ENCODE peak calls at places on chromosomes 1 and 21, in four cellular contexts. Y is IMR-90, D is H1, E is mesenchymal stem cell. B is an unnamed sample. For H3K9me3, the result is how much of the 10 kb centered on the place peaks cover.

GRCh38 chr1:169586395-169587255 is at the start of gene F5:
- DNase-seq in Y (peak), D (peak), E (peak), B (peak)

GRCh38 chr21:39047046-39047445 is 136.2 kb downstream of the PSMG1 start:
- DNase-seq in Y (no peak), D (no peak), E (no peak), B (no peak)

GRCh38 chr1:230248876-230249275 is 177.3 kb downstream of the PGBD5 start:
- DNase-seq in E (no peak), D (no peak), Y (no peak), B (no peak)

GRCh38 chr1:168419746-168420145 is 124.1 kb downstream of the XCL2 start:
- DNase-seq in D (no peak), E (no peak), Y (no peak), B (no peak)

GRCh38 chr21:37225440-37225839 is 41.7 kb downstream of the VPS26C start:
- DNase-seq in E (no peak), D (no peak), Y (no peak), B (no peak)

GRCh38 chr1:209742409-209743144 is 13.3 kb upstream of the TRAF3IP3 start:
- DNase-seq in Y (peak), D (no peak), E (peak), B (no peak)

GRCh38 chr1:1081311-1082238 is 7.5 kb upstream of the RNF223 start:
- DNase-seq in D (no peak), Y (no peak), E (no peak), B (no peak)

GRCh38 chr1:153533689-153534201 is 2.0 kb downstream of the S100A6 start:
- DNase-seq in Y (peak), D (no peak), E (peak), B (no peak)

GRCh38 chr1:68379085-68379478 is 70.7 kb downstream of the RPE65 start:
- DNase-seq in E (peak), Y (no peak), D (no peak), B (no peak)

GRCh38 chr1:75134939-75135828 is 996 bp downstream of the LHX8 start:
- DNase-seq in D (no peak), Y (peak), E (peak), B (peak)

GRCh38 chr1:21099034-21099868 is 77.4 kb downstream of the EIF4G3 start:
- DNase-seq in D (no peak), E (peak), Y (peak), B (no peak)

GRCh38 chr1:61051455-61052392 is 30.6 kb upstream of the NFIA start:
- DNase-seq in Y (no peak), D (no peak), E (peak), B (no peak)

GRCh38 chr1:1357871-1358432 is 403 bp downstream of the MXRA8 start:
- DNase-seq in Y (peak), D (no peak), E (peak), B (no peak)

GRCh38 chr1:201119826-201120225 is 7.2 kb downstream of the ASCL5 start:
- DNase-seq in E (peak), D (no peak), Y (no peak), B (no peak)

GRCh38 chr1:180527270-180527669 is 24.9 kb upstream of the ACBD6 start:
- DNase-seq in E (no peak), Y (peak), D (no peak), B (no peak)

GRCh38 chr1:182715531-182715930 is 31.1 kb upstream of the RGS8 start:
- DNase-seq in E (no peak), D (no peak), Y (no peak), B (no peak)

GRCh38 chr1:41823453-41823852 is 95.3 kb downstream of the HIVEP3 start:
- DNase-seq in E (no peak), D (peak), Y (no peak), B (peak)

GRCh38 chr1:154881820-154882535 is 11.9 kb upstream of the KCNN3 start:
- DNase-seq in Y (no peak), D (no peak), E (no peak), B (no peak)

GRCh38 chr1:43382027-43382771 is 7.4 kb downstream of the MED8 start:
- DNase-seq in D (no peak), Y (no peak), E (no peak), B (no peak)

GRCh38 chr1:69794831-69795230 is 227.1 kb downstream of the LRRC7 start:
- DNase-seq in D (no peak), E (no peak), Y (no peak), B (no peak)

GRCh38 chr1:203045821-203046594 is 19.7 kb downstream of the PPFIA4 start:
- DNase-seq in Y (peak), E (no peak), D (no peak), B (no peak)

GRCh38 chr1:101364370-101365120 is 127.7 kb downstream of the S1PR1 start:
- DNase-seq in D (no peak), E (peak), Y (peak), B (no peak)

GRCh38 chr1:101388904-101389546 is 152.2 kb downstream of the S1PR1 start:
- DNase-seq in E (peak), Y (peak), D (no peak), B (no peak)

GRCh38 chr1:192053661-192054060 is 104.6 kb upstream of the RGS18 start:
- DNase-seq in E (no peak), Y (no peak), D (no peak), B (no peak)

GRCh38 chr1:101259744-101260148 is 22.9 kb downstream of the S1PR1 start:
- DNase-seq in D (no peak), E (peak), Y (peak), B (no peak)

GRCh38 chr1:106817626-106818025 is 238.8 kb upstream of the PRMT6 start:
- DNase-seq in D (no peak), Y (no peak), E (no peak), B (no peak)

GRCh38 chr1:207910678-207911354 is at the start of gene CD34:
- DNase-seq in E (no peak), Y (no peak), D (no peak), B (peak)

GRCh38 chr1:191963286-191963685 is 195.0 kb upstream of the RGS18 start:
- DNase-seq in E (peak), D (no peak), Y (peak), B (no peak)

GRCh38 chr1:98323396-98323795 is 338.1 kb upstream of the SNX7 start:
- DNase-seq in Y (peak), E (peak), D (no peak), B (no peak)

GRCh38 chr21:41605178-41605933 is 97.4 kb upstream of the TMPRSS2 start:
- DNase-seq in D (no peak), E (no peak), Y (no peak), B (no peak)

GRCh38 chr21:41620541-41620940 is 112.6 kb upstream of the TMPRSS2 start:
- DNase-seq in E (no peak), Y (no peak), D (no peak), B (no peak)

GRCh38 chr1:22875851-22876250 is 96.8 kb downstream of the LACTBL1 start:
- DNase-seq in E (no peak), D (no peak), Y (no peak), B (no peak)

GRCh38 chr1:8986814-8987190 is 39.4 kb downstream of the SLC2A7 start:
- DNase-seq in E (no peak), Y (no peak), D (no peak), B (no peak)

GRCh38 chr1:109564189-109564878 is 15.9 kb downstream of the GNAI3 start:
- DNase-seq in D (no peak), Y (no peak), E (no peak), B (no peak)

GRCh38 chr21:41846536-41846935 is 32.6 kb downstream of the PRDM15 start:
- DNase-seq in E (no peak), Y (no peak), D (no peak), B (no peak)

GRCh38 chr1:77511440-77511840 is 171.0 kb downstream of the ZZZ3 start:
- DNase-seq in D (no peak), Y (peak), E (peak), B (no peak)

GRCh38 chr1:185170291-185170848 is 13.4 kb downstream of the SWT1 start:
- DNase-seq in D (peak), Y (peak), E (peak), B (peak)

GRCh38 chr1:174989540-174990181 is 10.1 kb upstream of the CACYBP start:
- DNase-seq in D (no peak), Y (no peak), E (no peak), B (no peak)

GRCh38 chr1:32448773-32449456 is 16.0 kb upstream of the ZBTB8B start:
- DNase-seq in D (no peak), E (peak), Y (no peak), B (no peak)

DNA sequence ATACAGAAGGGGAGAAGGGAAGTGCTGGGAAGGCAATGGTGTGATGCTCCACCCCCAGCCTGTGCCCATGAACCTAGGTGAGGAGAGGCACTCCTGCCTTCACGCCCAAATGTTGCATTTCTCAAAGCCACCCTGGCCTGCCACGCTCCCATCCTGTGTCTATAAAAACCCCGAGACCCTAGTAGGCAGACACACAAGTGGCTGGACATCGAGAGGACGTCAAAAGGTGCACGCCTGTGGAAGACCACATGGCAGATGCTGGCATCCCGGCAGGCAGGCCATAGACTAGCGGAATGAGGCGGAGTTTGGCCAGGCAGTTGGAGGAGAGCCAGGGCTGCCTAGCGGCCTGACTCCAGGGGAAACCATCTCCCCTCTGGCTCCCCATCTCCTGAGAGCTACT is 1168.5 kb upstream of the ADGRL2 start:
- DNase-seq in E (no peak), D (no peak), Y (no peak), B (no peak)
- H3K9me3 ChIP-seq in E (under half), D (under half), Y (under half), B (under half)

DNA sequence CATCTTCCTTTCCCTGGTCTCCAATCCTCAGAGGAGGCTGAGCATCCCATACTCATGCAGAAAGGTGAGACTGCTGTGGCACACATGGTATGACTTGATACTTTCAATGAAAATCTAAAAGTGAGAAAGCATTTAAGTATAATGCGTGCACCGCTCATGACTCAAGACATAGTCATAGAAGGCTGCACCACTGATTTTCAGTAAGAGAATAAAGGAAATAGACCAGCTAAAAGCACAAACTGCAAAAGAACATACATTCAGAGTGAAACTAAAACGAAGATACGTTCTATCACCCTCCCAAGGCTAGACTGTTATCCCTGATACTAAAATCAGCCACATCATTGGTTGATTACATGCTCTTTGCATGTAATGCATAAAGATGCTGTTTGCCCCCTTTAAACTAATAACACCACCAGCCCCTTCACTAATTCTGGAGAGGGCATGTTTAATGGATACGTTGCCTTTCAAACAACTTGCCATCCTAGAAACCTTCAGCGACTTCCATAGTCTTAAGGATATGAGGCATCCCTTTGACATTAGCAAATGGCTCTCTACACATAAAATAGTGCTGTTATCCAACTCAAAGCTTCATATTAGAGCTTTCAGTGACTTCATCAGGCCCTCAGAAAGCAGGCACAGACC is 2.1 kb downstream of the PLD5 start:
- DNase-seq in E (no peak), D (no peak), Y (no peak), B (peak)
- H3K4me3 ChIP-seq in E (no peak), D (peak), Y (no peak), B (no peak)

DNA sequence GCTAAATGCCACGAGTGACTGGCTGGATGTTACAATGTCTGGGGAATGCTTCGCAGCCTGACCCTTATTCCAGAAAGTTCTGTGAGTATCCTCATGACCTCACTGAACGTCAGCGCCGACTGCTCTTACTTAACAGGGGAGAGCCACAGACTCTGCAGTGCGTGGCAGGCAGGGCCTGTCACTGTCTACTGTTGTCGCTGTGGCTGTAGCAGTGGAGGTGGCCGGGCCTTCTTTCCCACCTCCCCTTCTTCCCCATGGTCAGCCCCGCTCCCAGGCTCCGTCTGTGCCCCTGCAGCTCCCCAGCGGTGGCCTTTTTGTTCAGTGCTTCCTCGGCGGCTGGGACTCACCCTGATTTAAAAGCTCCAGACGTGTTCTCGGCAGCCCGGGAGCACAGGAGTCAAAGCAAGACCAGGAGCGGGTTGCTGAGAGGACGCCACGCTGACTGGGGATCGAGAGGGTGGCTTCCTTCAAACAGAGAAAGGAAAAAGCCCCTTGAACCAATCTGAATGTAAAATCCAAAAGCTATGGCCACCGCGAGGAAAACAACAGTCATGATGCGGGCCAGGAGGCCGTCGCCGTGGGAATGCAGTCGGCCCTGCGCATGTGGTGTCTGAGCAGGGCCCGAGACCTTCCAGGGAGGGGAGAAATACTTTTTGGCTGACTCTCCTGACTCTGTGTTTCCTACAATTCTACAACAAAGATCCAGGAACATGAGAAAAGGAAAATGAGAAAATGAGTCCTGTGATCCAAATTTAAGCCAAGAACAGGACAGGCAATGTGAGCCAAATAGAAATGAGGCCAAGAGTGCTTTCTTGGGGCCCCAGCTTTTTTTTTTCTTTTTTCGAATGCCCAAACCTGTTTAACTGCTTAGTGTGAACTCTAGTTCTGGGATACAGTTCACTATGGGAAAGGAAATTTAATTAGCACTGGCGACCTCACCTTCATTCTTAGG is 52.5 kb upstream of the TARBP1 start:
- DNase-seq in Y (peak), E (peak), D (no peak), B (no peak)
- H4K8ac ChIP-seq in Y (peak), E (peak), D (peak), B (no peak)

GRCh38 chr21:44572959-44573583 is 458 bp upstream of the KRTAP10-4 start:
- DNase-seq in Y (peak), E (peak), D (no peak), B (no peak)

GRCh38 chr21:44575307-44576024 is 1.9 kb downstream of the KRTAP10-4 start:
- DNase-seq in D (no peak), E (no peak), Y (no peak), B (no peak)

GRCh38 chr21:44576025-44576420 is 2.5 kb downstream of the KRTAP10-4 start:
- DNase-seq in Y (no peak), D (no peak), E (no peak), B (no peak)

GRCh38 chr21:44571844-44572782 is 1.4 kb upstream of the KRTAP10-4 start:
- DNase-seq in D (no peak), E (no peak), Y (no peak), B (no peak)

DNA sequence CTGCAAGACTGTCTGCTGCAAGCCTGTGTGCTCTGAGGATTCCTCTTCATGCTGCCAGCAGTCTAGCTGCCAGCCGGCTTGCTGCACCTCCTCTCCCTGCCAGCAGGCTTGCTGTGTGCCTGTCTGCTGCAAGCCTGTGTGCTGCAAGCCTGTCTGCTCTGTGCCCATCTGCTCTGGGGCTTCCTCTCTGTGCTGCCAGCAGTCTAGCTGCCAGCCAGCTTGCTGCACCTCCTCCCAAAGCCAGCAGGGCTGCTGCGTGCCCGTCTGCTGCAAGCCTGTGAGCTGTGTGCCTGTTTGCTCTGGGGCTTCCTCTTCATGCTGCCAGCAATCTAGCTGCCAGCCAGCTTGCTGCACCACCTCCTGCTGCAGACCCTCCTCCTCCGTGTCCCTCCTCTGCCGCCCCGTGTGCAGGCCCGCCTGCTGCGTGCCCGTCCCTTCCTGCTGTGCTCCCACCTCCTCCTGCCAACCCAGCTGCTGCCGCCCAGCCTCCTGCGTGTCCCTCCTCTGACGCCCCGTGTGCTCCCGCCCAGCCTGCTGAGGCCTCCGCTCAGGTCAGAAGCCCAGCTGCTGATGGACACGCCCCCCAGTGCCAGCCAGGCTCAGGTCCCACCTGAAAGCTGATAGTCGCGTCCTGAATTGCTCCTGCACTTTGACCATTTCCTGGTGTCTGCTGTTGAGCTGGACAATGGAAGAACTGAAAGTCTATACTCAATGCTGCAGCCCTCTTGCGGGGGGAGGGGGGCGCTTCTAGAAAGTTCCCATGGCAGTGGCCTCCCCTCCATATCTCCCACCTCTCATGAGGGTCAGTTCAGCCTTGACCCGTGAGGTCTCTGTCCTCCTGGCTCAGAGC is 1.2 kb downstream of the KRTAP10-4 start:
- DNase-seq in D (no peak), E (no peak), Y (no peak), B (no peak)
- H3K9me3 ChIP-seq in D (under half), E (under half), Y (under half), B (under half)

GRCh38 chr1:150282558-150282958 is 204 bp downstream of the CIART start:
- DNase-seq in Y (peak), D (no peak), E (no peak), B (no peak)

GRCh38 chr1:150281758-150282557 is at the start of gene CIART:
- DNase-seq in Y (peak), E (peak), D (peak), B (peak)

GRCh38 chr1:150281221-150281757 is 1.1 kb upstream of the CIART start:
- DNase-seq in D (no peak), E (peak), Y (peak), B (peak)

GRCh38 chr1:150280138-150280707 is 2.1 kb upstream of the CIART start:
- DNase-seq in Y (no peak), D (no peak), E (no peak), B (no peak)

DNA sequence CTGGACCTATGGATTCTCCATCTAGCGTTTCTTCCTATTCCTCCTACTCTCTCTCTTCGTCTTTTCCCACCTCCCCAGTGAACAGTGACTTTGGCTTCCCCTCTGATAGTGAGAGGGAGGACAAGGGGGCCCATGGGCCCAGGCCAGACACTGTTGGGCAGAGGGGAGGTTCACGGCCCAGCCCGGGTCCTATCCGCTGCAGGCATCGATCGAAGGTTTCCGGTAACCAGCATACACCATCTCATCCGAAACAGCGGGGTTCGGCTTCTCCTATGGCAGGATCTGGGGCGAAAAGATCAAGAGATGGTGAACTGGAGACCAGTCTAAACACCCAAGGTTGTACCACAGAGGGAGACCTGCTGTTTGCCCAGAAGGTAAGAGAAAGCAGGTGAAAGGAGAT is 906 bp downstream of the CIART start:
- DNase-seq in D (no peak), E (no peak), Y (no peak), B (no peak)
- H3K4me3 ChIP-seq in D (peak), E (no peak), Y (peak), B (peak)

GRCh38 chr1:30911061-30911954 is 2.8 kb upstream of the SDC3 start:
- DNase-seq in D (peak), E (peak), Y (peak), B (peak)

GRCh38 chr1:30914931-30915330 is 6.4 kb upstream of the SDC3 start:
- DNase-seq in E (no peak), Y (no peak), D (no peak), B (no peak)

GRCh38 chr1:30912913-30913652 is 4.5 kb upstream of the SDC3 start:
- DNase-seq in D (no peak), E (peak), Y (no peak), B (no peak)

GRCh38 chr1:30914587-30914922 is 6.0 kb upstream of the SDC3 start:
- DNase-seq in Y (no peak), D (no peak), E (no peak), B (no peak)

GRCh38 chr1:30912203-30912602 is 3.6 kb upstream of the SDC3 start:
- DNase-seq in E (no peak), D (no peak), Y (no peak), B (no peak)
- H4K8ac ChIP-seq in E (peak), D (no peak), Y (no peak), B (no peak)